ENCODE peak calls at places on chromosomes 5 and 9, in ten cellular contexts. P is substantia nigra; F is amniotic epithelial cell; I is NCI-H2081; B is CD4-positive, alpha-beta T cell; H is GM23248; W is pancreas; C is naive thymus-derived CD8-positive, alpha-beta T cell; J is RWPE1; M is NCI-H510A. U is an unnamed sample.

GRCh38 chr9:8401961-8402701 is 602.6 kb upstream of the DMAC1 start:
- DNase-seq in P (no peak), F (no peak), I (peak; percentile 67), B (no peak), H (no peak), W (no peak), C (no peak), J (no peak), M (no peak), U (no peak)

GRCh38 chr5:28748446-28748845 is 1710.1 kb upstream of the CDH9 start:
- DNase-seq in P (no peak), F (peak; percentile 84), I (no peak), B (no peak), H (no peak), W (no peak), C (no peak), J (no peak), M (no peak), U (no peak)

GRCh38 chr5:68424799-68425537 is 209.4 kb downstream of the PIK3R1 start:
- DNase-seq in P (no peak), F (peak; percentile 58), I (no peak), B (no peak), H (peak; percentile 77), W (no peak), C (peak; percentile 37), J (peak; percentile 27), M (no peak), U (no peak)

GRCh38 chr9:72913382-72914009 is 39.4 kb downstream of the ALDH1A1 start:
- DNase-seq in P (no peak), F (no peak), I (no peak), B (no peak), H (no peak), W (no peak), C (no peak), J (no peak), M (no peak), U (no peak)

GRCh38 chr5:38396766-38397165 is 138.4 kb downstream of the EGFLAM start:
- DNase-seq in P (no peak), F (no peak), I (peak; percentile 42), B (no peak), H (no peak), W (no peak), C (no peak), J (no peak), M (no peak), U (no peak)

GRCh38 chr5:167684251-167684650 is 607.2 kb upstream of the WWC1 start:
- DNase-seq in P (no peak), F (peak; percentile 63), I (no peak), B (no peak), H (peak; percentile 40), W (no peak), C (no peak), J (peak; percentile 67), M (no peak), U (no peak)

GRCh38 chr5:113490317-113490716 is 2.1 kb upstream of the MCC start:
- DNase-seq in P (no peak), F (no peak), I (no peak), B (no peak), H (no peak), W (no peak), C (no peak), J (no peak), M (no peak), U (no peak)

GRCh38 chr5:96374653-96375052 is 58.4 kb downstream of the PCSK1 start:
- DNase-seq in P (no peak), F (no peak), I (no peak), B (no peak), H (no peak), W (no peak), C (peak; percentile 1), J (no peak), M (no peak), U (no peak)

U was measured in H1.